ENCODE peak calls at places on chromosomes 11 and 22, in seven cellular contexts. E, Q, T, S, W, P and O are unnamed samples.
A peak's percentile ranks its signal among the peaks of the same experiment; 100 is the strongest.

GRCh38 chr11:66151273-66151672 is 81.2 kb downstream of the PACS1 start:
- DNase-seq in E (no peak), Q (no peak), T (no peak), S (no peak), W (no peak), P (no peak), O (no peak)

GRCh38 chr11:124085583-124085982 is 29.7 kb upstream of the VWA5A start:
- DNase-seq in E (peak; percentile 26), Q (no peak), T (no peak), S (no peak), W (no peak), P (no peak), O (peak; percentile 66)

GRCh38 chr11:61293869-61294716 is 1.0 kb downstream of the VWCE start:
- DNase-seq in E (peak; percentile 48), Q (peak; percentile 42), T (peak; percentile 55), S (no peak), W (peak; percentile 87), P (peak; percentile 84), O (peak; percentile 11)

GRCh38 chr11:29119691-29120328 is 897.0 kb downstream of the KCNA4 start:
- DNase-seq in E (peak; percentile 99), Q (peak; percentile 87), T (peak; percentile 97), S (no peak), W (no peak), P (peak; percentile 73), O (peak; percentile 16)

GRCh38 chr22:37933711-37934376 is 19.6 kb downstream of the C22orf23 start:
- DNase-seq in E (peak; percentile 86), Q (peak; percentile 89), T (peak; percentile 95), S (peak; percentile 83), W (peak; percentile 96), P (peak; percentile 98), O (peak; percentile 90)

GRCh38 chr11:20035701-20036601 is 124.3 kb downstream of the DBX1 start:
- DNase-seq in E (peak; percentile 99), Q (peak; percentile 97), T (peak; percentile 94), S (no peak), W (no peak), P (peak; percentile 69), O (peak; percentile 98)

GRCh38 chr11:130213143-130213978 is 53.8 kb downstream of the ST14 start:
- DNase-seq in E (peak; percentile 6), Q (peak; percentile 9), T (peak; percentile 35), S (peak; percentile 3), W (peak; percentile 82), P (peak; percentile 80), O (peak; percentile 27)

GRCh38 chr11:10627306-10627705 is 58.8 kb upstream of the LYVE1 start:
- DNase-seq in E (no peak), Q (no peak), T (no peak), S (no peak), W (no peak), P (no peak), O (no peak)

GRCh38 chr11:68309621-68310185 is 2.7 kb upstream of the LRP5 start:
- DNase-seq in E (peak; percentile 9), Q (no peak), T (peak; percentile 9), S (no peak), W (no peak), P (no peak), O (no peak)

GRCh38 chr11:26037716-26038115 is 294.2 kb upstream of the ANO3 start:
- DNase-seq in E (no peak), Q (no peak), T (no peak), S (no peak), W (no peak), P (no peak), O (no peak)

GRCh38 chr22:41425704-41426365 is 20.8 kb downstream of the TOB2 start:
- DNase-seq in E (no peak), Q (no peak), T (no peak), S (no peak), W (no peak), P (no peak), O (peak; percentile 28)

GRCh38 chr11:606245-606644 is 9.5 kb downstream of the IRF7 start:
- DNase-seq in E (no peak), Q (peak; percentile 54), T (no peak), S (no peak), W (peak; percentile 74), P (no peak), O (peak; percentile 89)

GRCh38 chr22:22773979-22774738 is 113.5 kb upstream of the IGLL5 start:
- DNase-seq in E (no peak), Q (no peak), T (no peak), S (no peak), W (no peak), P (no peak), O (no peak)

GRCh38 chr11:47714554-47715081 is 551 bp downstream of the AGBL2 start:
- DNase-seq in E (no peak), Q (peak; percentile 26), T (peak; percentile 35), S (no peak), W (no peak), P (peak; percentile 67), O (peak; percentile 56)

GRCh38 chr11:64624869-64625481 is 34.0 kb downstream of the SLC22A12 start:
- DNase-seq in E (no peak), Q (no peak), T (no peak), S (no peak), W (no peak), P (no peak), O (no peak)

GRCh38 chr11:1238767-1239595 is 16.1 kb downstream of the MUC5B start:
- DNase-seq in E (no peak), Q (no peak), T (no peak), S (no peak), W (no peak), P (no peak), O (no peak)

GRCh38 chr11:34269694-34270245 is 88.0 kb downstream of the ABTB2 start:
- DNase-seq in E (no peak), Q (no peak), T (no peak), S (no peak), W (no peak), P (no peak), O (no peak)

GRCh38 chr11:19279455-19279854 is 38.7 kb upstream of the E2F8 start:
- DNase-seq in E (no peak), Q (no peak), T (no peak), S (peak; percentile 22), W (no peak), P (no peak), O (no peak)

GRCh38 chr11:64258946-64259532 is 7.7 kb downstream of the PLCB3 start:
- DNase-seq in E (no peak), Q (no peak), T (no peak), S (no peak), W (peak; percentile 63), P (no peak), O (no peak)

DNA sequence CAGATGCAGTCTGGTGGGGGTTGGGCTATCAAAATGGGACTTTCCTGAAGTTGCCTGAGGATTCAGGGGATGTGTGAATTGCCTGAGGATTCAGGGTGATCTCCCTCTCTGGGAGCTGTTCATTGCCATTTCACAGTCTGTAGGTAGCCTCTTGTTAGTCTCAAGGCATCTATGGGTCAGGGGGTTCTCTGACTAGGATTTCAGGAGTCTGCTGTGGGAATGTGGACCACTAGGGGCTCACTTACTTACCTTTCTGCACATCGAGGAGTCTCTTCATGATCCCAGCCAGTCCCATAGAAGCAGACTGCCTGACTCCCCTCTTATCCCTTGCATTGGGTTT is 54.0 kb downstream of the KCNQ1OT1 start:
- DNase-seq in E (no peak), Q (no peak), T (no peak), S (no peak), W (no peak), P (no peak), O (no peak)
- H3K9me3 ChIP-seq in E (peaks cover 49% of the 10 kb centered on the region), Q (peaks cover 3% of the 10 kb centered on the region), T (peaks cover 99% of the 10 kb centered on the region), S (peaks cover 21% of the 10 kb centered on the region), W (peaks cover 86% of the 10 kb centered on the region), P (peaks cover 100% of the 10 kb centered on the region), O (peaks cover 25% of the 10 kb centered on the region)

GRCh38 chr11:17076517-17077239 is 789 bp downstream of the RPS13 start:
- DNase-seq in E (peak; percentile 2), Q (peak; percentile 24), T (peak; percentile 44), S (no peak), W (peak; percentile 27), P (peak; percentile 23), O (no peak)

GRCh38 chr11:17077240-17077519 is 287 bp downstream of the RPS13 start:
- DNase-seq in E (no peak), Q (no peak), T (no peak), S (no peak), W (no peak), P (no peak), O (no peak)

GRCh38 chr11:17073370-17074027 is 4.0 kb downstream of the RPS13 start:
- DNase-seq in E (no peak), Q (no peak), T (no peak), S (no peak), W (peak; percentile 25), P (no peak), O (no peak)

GRCh38 chr11:17077520-17078401 is at the start of gene RPS13:
- DNase-seq in E (peak; percentile 99), Q (peak; percentile 99), T (peak; percentile 99), S (peak; percentile 98), W (peak; percentile 99), P (peak; percentile 100), O (peak; percentile 99)

GRCh38 chr11:17075506-17075905 is 2.0 kb downstream of the RPS13 start:
- DNase-seq in E (no peak), Q (no peak), T (no peak), S (no peak), W (no peak), P (peak; percentile 2), O (no peak)
- H3K9ac ChIP-seq in E (no peak overlapping the region), Q (no peak overlapping the region), T (peak overlapping the region; percentile 99), S (no peak overlapping the region), W (no peak overlapping the region), P (peak overlapping the region; percentile 99), O (no peak overlapping the region)

DNA sequence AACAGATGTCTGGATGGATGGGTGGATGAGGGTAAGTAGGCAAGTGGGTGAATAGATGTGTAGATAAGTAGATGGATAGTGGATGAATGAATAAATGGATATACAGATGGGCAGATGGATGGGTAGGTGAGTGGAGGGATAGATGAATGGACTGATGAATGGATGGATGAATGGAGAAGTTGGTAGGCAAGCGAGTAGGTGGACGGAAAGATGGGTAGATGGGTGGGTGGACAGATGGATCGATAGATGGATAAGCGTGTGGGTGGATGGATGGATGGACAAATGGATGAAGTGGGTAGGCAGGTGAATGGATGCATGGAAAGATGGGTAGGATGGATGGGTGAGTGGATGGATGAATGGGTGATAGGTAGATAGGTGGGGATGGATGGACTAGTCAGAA is 393.2 kb downstream of the SHANK2 start:
- DNase-seq in E (no peak), Q (no peak), T (no peak), S (no peak), W (no peak), P (no peak), O (no peak)
- H3K9me3 ChIP-seq in E (peaks cover 2% of the 10 kb centered on the region), Q (no peaks in the 10 kb centered on the region), T (no peaks in the 10 kb centered on the region), S (no peaks in the 10 kb centered on the region), W (no peaks in the 10 kb centered on the region), P (no peaks in the 10 kb centered on the region), O (no peaks in the 10 kb centered on the region)

GRCh38 chr22:31652911-31653684 is 8.9 kb downstream of the PISD start:
- DNase-seq in E (no peak), Q (no peak), T (no peak), S (no peak), W (no peak), P (no peak), O (no peak)

GRCh38 chr22:31651667-31652066 is 10.3 kb downstream of the PISD start:
- DNase-seq in E (no peak), Q (no peak), T (no peak), S (no peak), W (no peak), P (no peak), O (no peak)

GRCh38 chr22:31650391-31650790 is 11.6 kb downstream of the PISD start:
- DNase-seq in E (peak; percentile 89), Q (peak; percentile 74), T (peak; percentile 72), S (no peak), W (no peak), P (peak; percentile 82), O (peak; percentile 85)

GRCh38 chr22:31653944-31654343 is 8.1 kb downstream of the PISD start:
- DNase-seq in E (no peak), Q (no peak), T (no peak), S (no peak), W (no peak), P (no peak), O (no peak)

GRCh38 chr22:31652129-31652528 is 9.9 kb downstream of the PISD start:
- DNase-seq in E (no peak), Q (no peak), T (no peak), S (no peak), W (no peak), P (no peak), O (no peak)
- H3K9ac ChIP-seq in E (no peak overlapping the region), Q (no peak overlapping the region), T (no peak overlapping the region), S (no peak overlapping the region), W (no peak overlapping the region), P (no peak overlapping the region), O (no peak overlapping the region)